ENCODE peak calls at places on chromosomes 13 and 19, in ten cellular contexts. One of them, this sample, is unnamed.

GRCh38 chr19:1882089-1882785 is 3.1 kb downstream of the ABHD17A start:
- DNase-seq in mammary epithelial cell: no peak
- DNase-seq in PC-9: no peak
- DNase-seq in SK-N-SH: no peak
- DNase-seq in prostate gland: no peak
- DNase-seq in epithelial cell of esophagus: no peak
- DNase-seq in PC-3: no peak
- DNase-seq in left ventricle myocardium inferior: no peak
- DNase-seq in endothelial cell: peak; percentile 60
- DNase-seq in heart right ventricle: no peak
- DNase-seq in this sample: no peak

GRCh38 chr13:51922771-51923480 is 61.2 kb downstream of the CCDC70 start:
- DNase-seq in mammary epithelial cell: no peak
- DNase-seq in PC-9: no peak
- DNase-seq in SK-N-SH: no peak
- DNase-seq in prostate gland: no peak
- DNase-seq in epithelial cell of esophagus: no peak
- DNase-seq in PC-3: no peak
- DNase-seq in left ventricle myocardium inferior: no peak
- DNase-seq in endothelial cell: no peak
- DNase-seq in heart right ventricle: no peak
- DNase-seq in this sample: no peak

GRCh38 chr13:26037302-26037701 is 14.5 kb downstream of the SHISA2 start:
- DNase-seq in mammary epithelial cell: peak; percentile 7
- DNase-seq in PC-9: no peak
- DNase-seq in SK-N-SH: no peak
- DNase-seq in prostate gland: no peak
- DNase-seq in epithelial cell of esophagus: peak; percentile 37
- DNase-seq in PC-3: peak; percentile 56
- DNase-seq in left ventricle myocardium inferior: no peak
- DNase-seq in endothelial cell: peak; percentile 47
- DNase-seq in heart right ventricle: no peak
- DNase-seq in this sample: peak; percentile 23

GRCh38 chr19:55258476-55258827 is 365 bp downstream of the PPP6R1 start:
- DNase-seq in mammary epithelial cell: no peak
- DNase-seq in PC-9: no peak
- DNase-seq in SK-N-SH: peak; percentile 87
- DNase-seq in prostate gland: no peak
- DNase-seq in epithelial cell of esophagus: peak; percentile 4
- DNase-seq in PC-3: no peak
- DNase-seq in left ventricle myocardium inferior: peak; percentile 31
- DNase-seq in endothelial cell: peak; percentile 34
- DNase-seq in heart right ventricle: no peak
- DNase-seq in this sample: no peak

GRCh38 chr19:35828694-35829301 is 16.2 kb upstream of the PRODH2 start:
- DNase-seq in mammary epithelial cell: peak; percentile 45
- DNase-seq in PC-9: no peak
- DNase-seq in SK-N-SH: no peak
- DNase-seq in prostate gland: peak; percentile 37
- DNase-seq in epithelial cell of esophagus: peak; percentile 72
- DNase-seq in PC-3: peak; percentile 61
- DNase-seq in left ventricle myocardium inferior: peak; percentile 53
- DNase-seq in endothelial cell: peak; percentile 78
- DNase-seq in heart right ventricle: peak; percentile 65
- DNase-seq in this sample: peak; percentile 35

GRCh38 chr19:17491287-17491686 is 20.2 kb upstream of the PGLS start:
- DNase-seq in mammary epithelial cell: no peak
- DNase-seq in PC-9: no peak
- DNase-seq in SK-N-SH: peak; percentile 21
- DNase-seq in prostate gland: no peak
- DNase-seq in epithelial cell of esophagus: no peak
- DNase-seq in PC-3: no peak
- DNase-seq in left ventricle myocardium inferior: no peak
- DNase-seq in endothelial cell: no peak
- DNase-seq in heart right ventricle: no peak
- DNase-seq in this sample: no peak

GRCh38 chr19:14804755-14805154 is 26.4 kb upstream of the ADGRE2 start:
- DNase-seq in mammary epithelial cell: no peak
- DNase-seq in PC-9: no peak
- DNase-seq in SK-N-SH: no peak
- DNase-seq in prostate gland: no peak
- DNase-seq in epithelial cell of esophagus: no peak
- DNase-seq in PC-3: no peak
- DNase-seq in left ventricle myocardium inferior: no peak
- DNase-seq in endothelial cell: no peak
- DNase-seq in heart right ventricle: no peak
- DNase-seq in this sample: no peak

GRCh38 chr13:94558721-94559120 is 37.2 kb downstream of the TGDS start:
- DNase-seq in mammary epithelial cell: no peak
- DNase-seq in PC-9: no peak
- DNase-seq in SK-N-SH: no peak
- DNase-seq in prostate gland: no peak
- DNase-seq in epithelial cell of esophagus: no peak
- DNase-seq in PC-3: no peak
- DNase-seq in left ventricle myocardium inferior: no peak
- DNase-seq in endothelial cell: no peak
- DNase-seq in heart right ventricle: no peak
- DNase-seq in this sample: no peak

DNA sequence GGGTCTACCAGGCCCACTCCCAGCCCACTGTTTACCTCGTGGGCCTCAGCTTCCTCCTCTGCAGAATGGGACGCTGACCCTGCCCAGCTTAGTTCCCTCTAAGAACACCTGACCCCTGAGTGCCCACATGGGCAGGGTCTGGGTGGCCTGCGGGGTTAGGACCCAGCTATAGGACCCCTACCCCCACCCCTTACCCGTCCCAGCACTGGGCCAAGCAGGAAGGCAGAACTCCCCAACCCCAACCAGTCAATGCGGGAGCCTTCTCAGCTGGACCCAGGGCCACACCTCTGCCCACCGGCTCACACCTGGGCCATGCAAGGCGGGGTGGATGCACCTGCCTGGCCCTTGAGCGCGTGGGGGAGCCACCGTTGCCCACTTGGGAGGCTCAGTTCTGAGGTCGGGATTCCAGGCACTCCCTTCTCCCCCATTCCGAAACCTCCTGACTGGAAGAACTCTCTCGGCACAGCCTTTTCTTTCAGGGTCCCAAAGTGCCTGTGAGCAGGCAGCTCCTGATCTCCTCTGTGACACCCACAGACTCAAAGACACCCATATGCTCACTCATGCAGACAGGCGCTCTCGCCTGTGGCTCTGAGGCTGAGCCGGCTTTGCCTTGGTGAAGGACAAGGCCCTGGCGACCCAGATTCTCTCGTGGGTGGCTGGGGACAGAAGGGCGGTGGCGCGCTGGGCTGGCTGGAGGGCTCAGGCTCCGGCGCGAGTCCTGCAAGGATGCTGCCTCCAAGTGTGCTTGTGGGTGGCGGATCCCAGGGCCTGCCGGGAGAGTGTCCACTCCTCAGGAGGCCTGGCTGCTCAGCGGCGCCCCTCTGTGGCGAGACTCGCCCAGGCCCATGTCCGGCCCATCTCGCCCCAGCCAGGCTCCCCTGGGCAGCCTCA is 27.9 kb upstream of the PARP4 start:
- DNase-seq in mammary epithelial cell: no peak
- DNase-seq in PC-9: no peak
- DNase-seq in SK-N-SH: peak; percentile 51
- DNase-seq in prostate gland: no peak
- DNase-seq in epithelial cell of esophagus: no peak
- DNase-seq in PC-3: no peak
- DNase-seq in left ventricle myocardium inferior: no peak
- DNase-seq in endothelial cell: peak; percentile 80
- DNase-seq in heart right ventricle: no peak
- DNase-seq in this sample: no peak
- TF ChIP-seq CTCF in mammary epithelial cell: no peak
- TF ChIP-seq CTCF in PC-9: peak; percentile 21
- TF ChIP-seq CTCF in SK-N-SH: peak; percentile 29
- TF ChIP-seq CTCF in prostate gland: no peak
- TF ChIP-seq CTCF in epithelial cell of esophagus: no peak
- TF ChIP-seq CTCF in PC-3: peak; percentile 40
- TF ChIP-seq CTCF in left ventricle myocardium inferior: peak; percentile 40
- TF ChIP-seq CTCF in endothelial cell: peak; percentile 19
- TF ChIP-seq CTCF in heart right ventricle: peak; percentile 14
- TF ChIP-seq CTCF in this sample: no peak

GRCh38 chr19:52748336-52748950 is 13.6 kb upstream of the ZNF611 start:
- DNase-seq in mammary epithelial cell: peak; percentile 34
- DNase-seq in PC-9: no peak
- DNase-seq in SK-N-SH: peak; percentile 35
- DNase-seq in prostate gland: peak; percentile 22
- DNase-seq in epithelial cell of esophagus: peak; percentile 55
- DNase-seq in PC-3: peak; percentile 67
- DNase-seq in left ventricle myocardium inferior: no peak
- DNase-seq in endothelial cell: peak; percentile 7
- DNase-seq in heart right ventricle: no peak
- DNase-seq in this sample: peak; percentile 22
- TF ChIP-seq CTCF in mammary epithelial cell: peak; percentile 23
- TF ChIP-seq CTCF in PC-9: peak; percentile 66
- TF ChIP-seq CTCF in SK-N-SH: peak; percentile 39
- TF ChIP-seq CTCF in prostate gland: peak; percentile 24
- TF ChIP-seq CTCF in epithelial cell of esophagus: peak; percentile 34
- TF ChIP-seq CTCF in PC-3: peak; percentile 73
- TF ChIP-seq CTCF in left ventricle myocardium inferior: peak; percentile 52
- TF ChIP-seq CTCF in endothelial cell: peak; percentile 37
- TF ChIP-seq CTCF in heart right ventricle: peak; percentile 16
- TF ChIP-seq CTCF in this sample: peak; percentile 6

GRCh38 chr19:31338069-31338767 is 11.0 kb downstream of the TSHZ3 start:
- DNase-seq in mammary epithelial cell: no peak
- DNase-seq in PC-9: no peak
- DNase-seq in SK-N-SH: peak; percentile 80
- DNase-seq in prostate gland: peak; percentile 25
- DNase-seq in epithelial cell of esophagus: peak; percentile 23
- DNase-seq in PC-3: no peak
- DNase-seq in left ventricle myocardium inferior: peak; percentile 58
- DNase-seq in endothelial cell: peak; percentile 68
- DNase-seq in heart right ventricle: peak; percentile 44
- DNase-seq in this sample: no peak
- TF ChIP-seq CTCF in mammary epithelial cell: peak; percentile 40
- TF ChIP-seq CTCF in PC-9: peak; percentile 31
- TF ChIP-seq CTCF in SK-N-SH: peak; percentile 60
- TF ChIP-seq CTCF in prostate gland: peak; percentile 25
- TF ChIP-seq CTCF in epithelial cell of esophagus: peak; percentile 26
- TF ChIP-seq CTCF in PC-3: peak; percentile 11
- TF ChIP-seq CTCF in left ventricle myocardium inferior: peak; percentile 73
- TF ChIP-seq CTCF in endothelial cell: peak; percentile 50
- TF ChIP-seq CTCF in heart right ventricle: peak; percentile 59
- TF ChIP-seq CTCF in this sample: peak; percentile 65

DNA sequence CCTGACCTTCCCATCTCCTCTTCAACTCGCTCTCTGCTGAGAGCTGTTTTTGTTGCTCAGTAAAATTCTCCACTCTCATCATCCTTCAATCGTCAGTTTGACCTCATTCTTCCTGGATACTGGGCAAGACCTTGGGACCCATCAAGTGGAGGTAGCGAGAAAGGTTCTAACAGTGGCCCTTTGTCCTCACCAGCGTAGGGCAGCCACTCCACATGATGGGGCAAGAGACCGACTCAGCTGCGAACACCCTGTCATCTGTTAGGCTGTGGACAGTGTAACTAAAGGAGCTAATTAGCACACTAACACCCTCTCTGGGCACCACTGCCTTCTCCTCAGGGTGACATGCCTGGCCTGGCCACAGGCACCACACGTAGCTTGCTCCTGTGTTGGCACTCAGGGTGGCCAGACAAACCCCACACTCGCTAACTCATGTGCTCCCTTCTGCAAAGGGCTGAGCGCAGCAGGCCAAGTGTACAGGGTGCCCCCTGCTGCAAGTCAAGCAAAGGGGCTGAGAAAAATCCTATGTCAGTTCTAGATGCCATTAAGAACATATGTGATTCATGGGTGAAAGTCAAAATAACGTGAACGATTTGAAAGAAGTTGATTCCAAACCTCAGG is 1216.0 kb downstream of the SLITRK5 start:
- DNase-seq in mammary epithelial cell: no peak
- DNase-seq in PC-9: no peak
- DNase-seq in SK-N-SH: no peak
- DNase-seq in prostate gland: no peak
- DNase-seq in epithelial cell of esophagus: no peak
- DNase-seq in PC-3: no peak
- DNase-seq in left ventricle myocardium inferior: no peak
- DNase-seq in endothelial cell: no peak
- DNase-seq in heart right ventricle: no peak
- DNase-seq in this sample: no peak
- TF ChIP-seq CTCF in mammary epithelial cell: no peak
- TF ChIP-seq CTCF in PC-9: no peak
- TF ChIP-seq CTCF in SK-N-SH: no peak
- TF ChIP-seq CTCF in prostate gland: no peak
- TF ChIP-seq CTCF in epithelial cell of esophagus: no peak
- TF ChIP-seq CTCF in PC-3: peak; percentile 19
- TF ChIP-seq CTCF in left ventricle myocardium inferior: no peak
- TF ChIP-seq CTCF in endothelial cell: no peak
- TF ChIP-seq CTCF in heart right ventricle: no peak
- TF ChIP-seq CTCF in this sample: no peak

GRCh38 chr19:13574933-13575332 is 68.7 kb upstream of the CACNA1A start:
- DNase-seq in mammary epithelial cell: no peak
- DNase-seq in PC-9: no peak
- DNase-seq in SK-N-SH: peak; percentile 43
- DNase-seq in prostate gland: no peak
- DNase-seq in epithelial cell of esophagus: no peak
- DNase-seq in PC-3: peak; percentile 56
- DNase-seq in left ventricle myocardium inferior: no peak
- DNase-seq in endothelial cell: no peak
- DNase-seq in heart right ventricle: no peak
- DNase-seq in this sample: no peak
- TF ChIP-seq CTCF in mammary epithelial cell: no peak
- TF ChIP-seq CTCF in PC-9: peak; percentile 59
- TF ChIP-seq CTCF in SK-N-SH: peak; percentile 54
- TF ChIP-seq CTCF in prostate gland: no peak
- TF ChIP-seq CTCF in epithelial cell of esophagus: no peak
- TF ChIP-seq CTCF in PC-3: peak; percentile 83
- TF ChIP-seq CTCF in left ventricle myocardium inferior: peak; percentile 18
- TF ChIP-seq CTCF in endothelial cell: no peak
- TF ChIP-seq CTCF in heart right ventricle: no peak
- TF ChIP-seq CTCF in this sample: peak; percentile 1